ENCODE peak calls at places on chromosomes 12 and 14, in nine cellular contexts. Y, Z, E, N, F, P, O, G and B are unnamed samples.

GRCh38 chr12:48815281-48816110 is 2.8 kb upstream of the CACNB3 start:
- DNase-seq in Y (peak), Z (no peak), E (peak), N (peak), F (peak), P (no peak), O (peak), G (no peak), B (no peak)

GRCh38 chr14:85531594-85532391 is 1.8 kb downstream of the FLRT2 start:
- DNase-seq in Y (peak), Z (no peak), E (peak), N (peak), F (peak), P (no peak), O (no peak), G (no peak), B (no peak)

GRCh38 chr12:27162229-27162537 is 79.8 kb upstream of the C12orf71 start:
- DNase-seq in Y (no peak), Z (no peak), E (no peak), N (no peak), F (no peak), P (no peak), O (no peak), G (no peak), B (no peak)

GRCh38 chr12:15918066-15918465 is 6.9 kb downstream of the DERA start:
- DNase-seq in Y (no peak), Z (no peak), E (no peak), N (no peak), F (no peak), P (no peak), O (no peak), G (no peak), B (no peak)

GRCh38 chr12:47012552-47012951 is 66.9 kb upstream of the PCED1B start:
- DNase-seq in Y (no peak), Z (no peak), E (no peak), N (no peak), F (no peak), P (no peak), O (no peak), G (no peak), B (no peak)

GRCh38 chr12:76300297-76300665 is 47.9 kb downstream of the BBS10 start:
- DNase-seq in Y (no peak), Z (no peak), E (no peak), N (no peak), F (no peak), P (no peak), O (no peak), G (no peak), B (no peak)

GRCh38 chr14:104865069-104865630 is at the start of gene CEP170B:
- DNase-seq in Y (peak), Z (peak), E (peak), N (peak), F (no peak), P (no peak), O (no peak), G (peak), B (no peak)

GRCh38 chr12:129381717-129382116 is 522.1 kb downstream of the TMEM132D start:
- DNase-seq in Y (no peak), Z (no peak), E (no peak), N (no peak), F (no peak), P (no peak), O (no peak), G (no peak), B (no peak)

GRCh38 chr12:25135531-25136154 is 59.3 kb downstream of the DNAI7 start:
- DNase-seq in Y (no peak), Z (no peak), E (peak), N (no peak), F (no peak), P (no peak), O (no peak), G (no peak), B (no peak)

GRCh38 chr12:82461851-82462250 is 103.5 kb downstream of the METTL25 start:
- DNase-seq in Y (no peak), Z (no peak), E (peak), N (no peak), F (no peak), P (no peak), O (no peak), G (no peak), B (no peak)

GRCh38 chr14:38279556-38279955 is 23.7 kb upstream of the CLEC14A start:
- DNase-seq in Y (no peak), Z (no peak), E (no peak), N (no peak), F (no peak), P (no peak), O (no peak), G (no peak), B (no peak)

DNA sequence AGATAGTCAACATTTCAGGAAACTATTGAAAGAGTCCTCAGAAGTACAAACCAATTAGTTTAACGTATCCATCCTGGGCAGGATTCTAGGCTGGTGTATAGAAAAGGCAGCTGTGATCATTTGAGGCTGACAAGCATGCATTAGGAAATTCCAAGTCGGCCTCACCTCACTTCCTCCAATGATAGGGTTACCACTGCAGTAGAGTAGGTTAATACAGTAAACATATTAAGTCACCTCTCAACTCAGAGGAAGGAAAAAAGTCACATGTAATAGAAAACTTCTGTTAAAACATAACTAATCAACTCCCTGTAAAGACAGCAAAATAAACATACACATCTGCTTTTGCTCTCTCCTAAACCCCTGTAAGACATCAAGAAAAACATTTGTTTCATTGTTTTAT is 33.5 kb downstream of the MED13L start:
- DNase-seq in Y (no peak), Z (no peak), E (peak), N (no peak), F (no peak), P (no peak), O (peak), G (no peak), B (no peak)
- H3K27ac ChIP-seq in Y (peak), Z (no peak), E (no peak), N (peak), F (no peak), P (no peak), O (no peak), G (no peak), B (no peak)

GRCh38 chr12:67141405-67142018 is 127.6 kb upstream of the CAND1 start:
- DNase-seq in Y (no peak), Z (no peak), E (no peak), N (no peak), F (no peak), P (no peak), O (no peak), G (no peak), B (no peak)
- H3K27ac ChIP-seq in Y (no peak), Z (no peak), E (no peak), N (no peak), F (no peak), P (no peak), O (no peak), G (no peak), B (no peak)

GRCh38 chr12:120231316-120232011 is 30.6 kb upstream of the RPLP0 start:
- DNase-seq in Y (peak), Z (peak), E (peak), N (peak), F (no peak), P (no peak), O (peak), G (peak), B (no peak)
- H3K27ac ChIP-seq in Y (peak), Z (peak), E (peak), N (peak), F (peak), P (peak), O (peak), G (peak), B (peak)

GRCh38 chr12:130573235-130573634 is 142.9 kb downstream of the RIMBP2 start:
- DNase-seq in Y (no peak), Z (no peak), E (no peak), N (no peak), F (no peak), P (no peak), O (no peak), G (no peak), B (no peak)

GRCh38 chr12:130571734-130572133 is 144.4 kb downstream of the RIMBP2 start:
- DNase-seq in Y (no peak), Z (no peak), E (no peak), N (no peak), F (no peak), P (no peak), O (no peak), G (no peak), B (no peak)

GRCh38 chr12:130571089-130571488 is 145.0 kb downstream of the RIMBP2 start:
- DNase-seq in Y (no peak), Z (no peak), E (no peak), N (no peak), F (no peak), P (no peak), O (no peak), G (no peak), B (no peak)

GRCh38 chr12:130574402-130574801 is 141.7 kb downstream of the RIMBP2 start:
- DNase-seq in Y (no peak), Z (no peak), E (no peak), N (no peak), F (no peak), P (no peak), O (no peak), G (no peak), B (no peak)

GRCh38 chr12:130572553-130572952 is 143.5 kb downstream of the RIMBP2 start:
- DNase-seq in Y (no peak), Z (no peak), E (no peak), N (no peak), F (no peak), P (no peak), O (no peak), G (no peak), B (no peak)
- H3K27ac ChIP-seq in Y (no peak), Z (no peak), E (no peak), N (no peak), F (no peak), P (no peak), O (no peak), G (no peak), B (no peak)

GRCh38 chr14:100025111-100025510 is 40.1 kb upstream of the EVL start:
- DNase-seq in Y (peak), Z (no peak), E (peak), N (peak), F (no peak), P (no peak), O (no peak), G (peak), B (no peak)
- H3K27ac ChIP-seq in Y (peak), Z (no peak), E (no peak), N (no peak), F (no peak), P (no peak), O (no peak), G (no peak), B (no peak)

GRCh38 chr12:107590369-107591094 is 95.1 kb upstream of the PWP1 start:
- DNase-seq in Y (no peak), Z (no peak), E (no peak), N (no peak), F (no peak), P (no peak), O (no peak), G (no peak), B (no peak)

GRCh38 chr12:107581616-107582015 is 104.0 kb upstream of the PWP1 start:
- DNase-seq in Y (no peak), Z (no peak), E (peak), N (no peak), F (no peak), P (no peak), O (no peak), G (no peak), B (no peak)

GRCh38 chr12:107584523-107584922 is 101.1 kb upstream of the PWP1 start:
- DNase-seq in Y (no peak), Z (no peak), E (no peak), N (no peak), F (no peak), P (no peak), O (no peak), G (no peak), B (no peak)

GRCh38 chr12:107591095-107591375 is 94.6 kb upstream of the PWP1 start:
- DNase-seq in Y (no peak), Z (no peak), E (no peak), N (no peak), F (no peak), P (no peak), O (no peak), G (no peak), B (no peak)

DNA sequence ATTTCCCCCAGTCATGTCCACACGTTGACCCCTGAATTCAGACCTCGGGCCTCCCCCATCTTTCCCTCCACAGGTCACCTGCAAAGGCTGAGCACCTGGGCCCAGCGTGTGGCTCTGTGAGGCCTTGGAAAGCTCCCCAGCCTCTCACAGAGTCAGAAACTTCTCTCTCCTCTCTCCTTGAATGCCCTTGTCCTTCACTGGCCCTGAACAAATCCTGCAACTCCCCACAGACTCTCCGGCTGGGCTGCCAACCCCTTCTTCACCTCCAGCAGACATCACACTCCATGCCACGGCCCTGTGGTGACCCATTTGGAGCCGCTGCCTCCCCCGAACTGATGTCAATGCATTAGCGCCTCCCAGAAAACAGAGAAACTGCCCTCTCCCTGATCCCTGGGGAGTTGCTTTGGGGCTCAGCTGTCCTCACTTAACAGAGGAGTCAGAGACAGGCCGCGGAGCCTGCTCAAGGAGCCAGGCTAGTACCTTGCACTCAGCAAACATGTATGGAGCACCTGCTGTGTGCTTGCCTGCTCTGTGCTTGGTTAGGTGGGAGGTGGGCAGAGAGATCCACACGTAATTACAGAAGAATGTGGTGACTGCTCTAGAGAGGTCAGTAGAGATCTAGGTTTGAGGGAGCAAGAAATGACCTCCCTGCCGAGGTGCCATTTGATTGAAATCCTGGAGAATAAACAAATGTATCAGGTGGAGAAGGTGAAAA is 99.2 kb upstream of the PWP1 start:
- DNase-seq in Y (no peak), Z (no peak), E (no peak), N (no peak), F (no peak), P (no peak), O (no peak), G (no peak), B (no peak)
- H3K27ac ChIP-seq in Y (no peak), Z (no peak), E (no peak), N (no peak), F (no peak), P (no peak), O (no peak), G (no peak), B (no peak)